ENCODE peak calls at places on chromosomes 2 and 18, in nine cellular contexts. One of them, this sample, is unnamed.

GRCh38 chr2:240507060-240507777 is 50.6 kb downstream of the ANKMY1 start:
- DNase-seq in ELR: no peak
- DNase-seq in transverse colon: no peak
- DNase-seq in GM04504: no peak
- DNase-seq in T-helper 2 cell: no peak
- DNase-seq in A549: no peak
- DNase-seq in anterior cingulate cortex: no peak
- DNase-seq in erythroblast: no peak
- DNase-seq in germinal center: no peak
- DNase-seq in this sample: no peak

GRCh38 chr18:67794512-67794911 is 278.0 kb upstream of the DSEL start:
- DNase-seq in germinal center: no peak
- DNase-seq in transverse colon: no peak
- DNase-seq in T-helper 2 cell: no peak
- DNase-seq in A549: no peak
- DNase-seq in anterior cingulate cortex: no peak
- DNase-seq in GM04504: peak
- DNase-seq in ELR: no peak
- DNase-seq in erythroblast: no peak
- DNase-seq in this sample: no peak

GRCh38 chr2:144583741-144584453 is 64.0 kb upstream of the ZEB2 start:
- DNase-seq in GM04504: peak
- DNase-seq in germinal center: no peak
- DNase-seq in ELR: peak
- DNase-seq in T-helper 2 cell: no peak
- DNase-seq in anterior cingulate cortex: no peak
- DNase-seq in A549: peak
- DNase-seq in erythroblast: peak
- DNase-seq in transverse colon: no peak
- DNase-seq in this sample: no peak

GRCh38 chr2:175414872-175415487 is 233.5 kb upstream of the ATP5MC3 start:
- DNase-seq in T-helper 2 cell: no peak
- DNase-seq in GM04504: peak
- DNase-seq in ELR: peak
- DNase-seq in germinal center: peak
- DNase-seq in anterior cingulate cortex: no peak
- DNase-seq in A549: peak
- DNase-seq in transverse colon: peak
- DNase-seq in erythroblast: peak
- DNase-seq in this sample: peak

GRCh38 chr2:10721344-10722251 is at the start of gene ATP6V1C2:
- DNase-seq in germinal center: peak
- DNase-seq in anterior cingulate cortex: no peak
- DNase-seq in ELR: no peak
- DNase-seq in A549: no peak
- DNase-seq in transverse colon: peak
- DNase-seq in GM04504: no peak
- DNase-seq in erythroblast: no peak
- DNase-seq in T-helper 2 cell: no peak
- DNase-seq in this sample: peak

GRCh38 chr2:113283704-113284284 is 5.1 kb upstream of the PAX8 start:
- DNase-seq in A549: peak
- DNase-seq in transverse colon: peak
- DNase-seq in germinal center: no peak
- DNase-seq in anterior cingulate cortex: no peak
- DNase-seq in ELR: peak
- DNase-seq in GM04504: peak
- DNase-seq in erythroblast: no peak
- DNase-seq in T-helper 2 cell: no peak
- DNase-seq in this sample: no peak

GRCh38 chr18:37364237-37364636 is 201.4 kb downstream of the CELF4 start:
- DNase-seq in erythroblast: no peak
- DNase-seq in A549: no peak
- DNase-seq in anterior cingulate cortex: no peak
- DNase-seq in GM04504: no peak
- DNase-seq in germinal center: no peak
- DNase-seq in transverse colon: no peak
- DNase-seq in T-helper 2 cell: no peak
- DNase-seq in ELR: no peak
- DNase-seq in this sample: no peak

GRCh38 chr18:57547260-57547659 is 39.2 kb downstream of the FECH start:
- DNase-seq in A549: no peak
- DNase-seq in germinal center: no peak
- DNase-seq in ELR: no peak
- DNase-seq in erythroblast: peak
- DNase-seq in anterior cingulate cortex: no peak
- DNase-seq in GM04504: no peak
- DNase-seq in transverse colon: no peak
- DNase-seq in T-helper 2 cell: no peak
- DNase-seq in this sample: no peak

GRCh38 chr2:191206613-191207471 is 38.4 kb upstream of the MYO1B start:
- DNase-seq in germinal center: no peak
- DNase-seq in A549: no peak
- DNase-seq in anterior cingulate cortex: no peak
- DNase-seq in GM04504: no peak
- DNase-seq in erythroblast: no peak
- DNase-seq in transverse colon: peak
- DNase-seq in T-helper 2 cell: peak
- DNase-seq in ELR: no peak
- DNase-seq in this sample: no peak

GRCh38 chr2:212843409-212844199 is 305.0 kb upstream of the ERBB4 start:
- DNase-seq in A549: no peak
- DNase-seq in GM04504: peak
- DNase-seq in transverse colon: no peak
- DNase-seq in T-helper 2 cell: no peak
- DNase-seq in erythroblast: no peak
- DNase-seq in anterior cingulate cortex: no peak
- DNase-seq in ELR: peak
- DNase-seq in germinal center: no peak
- DNase-seq in this sample: no peak

GRCh38 chr2:161239416-161240109 is 68.7 kb upstream of the PSMD14 start:
- DNase-seq in germinal center: no peak
- DNase-seq in A549: no peak
- DNase-seq in T-helper 2 cell: no peak
- DNase-seq in ELR: no peak
- DNase-seq in transverse colon: no peak
- DNase-seq in erythroblast: peak
- DNase-seq in anterior cingulate cortex: no peak
- DNase-seq in GM04504: no peak
- DNase-seq in this sample: no peak

GRCh38 chr2:223522796-223523195 is 79.4 kb downstream of the SCG2 start:
- DNase-seq in GM04504: no peak
- DNase-seq in ELR: no peak
- DNase-seq in anterior cingulate cortex: no peak
- DNase-seq in germinal center: no peak
- DNase-seq in transverse colon: no peak
- DNase-seq in erythroblast: no peak
- DNase-seq in T-helper 2 cell: no peak
- DNase-seq in A549: no peak
- DNase-seq in this sample: no peak

GRCh38 chr18:79519751-79520472 is 124.2 kb downstream of the NFATC1 start:
- DNase-seq in A549: no peak
- DNase-seq in anterior cingulate cortex: no peak
- DNase-seq in T-helper 2 cell: no peak
- DNase-seq in ELR: no peak
- DNase-seq in germinal center: peak
- DNase-seq in GM04504: no peak
- DNase-seq in erythroblast: peak
- DNase-seq in transverse colon: no peak
- DNase-seq in this sample: no peak

GRCh38 chr2:240109386-240109785 is 26.7 kb downstream of the COPS9 start:
- DNase-seq in T-helper 2 cell: no peak
- DNase-seq in ELR: no peak
- DNase-seq in anterior cingulate cortex: no peak
- DNase-seq in germinal center: no peak
- DNase-seq in GM04504: no peak
- DNase-seq in transverse colon: no peak
- DNase-seq in A549: no peak
- DNase-seq in erythroblast: no peak
- DNase-seq in this sample: no peak

GRCh38 chr2:113117594-113118262 is 9.7 kb upstream of the IL1RN start:
- DNase-seq in anterior cingulate cortex: no peak
- DNase-seq in GM04504: peak
- DNase-seq in germinal center: no peak
- DNase-seq in transverse colon: peak
- DNase-seq in A549: no peak
- DNase-seq in T-helper 2 cell: no peak
- DNase-seq in ELR: peak
- DNase-seq in erythroblast: peak
- DNase-seq in this sample: no peak

GRCh38 chr2:43100883-43101662 is 125.3 kb downstream of the ZFP36L2 start:
- DNase-seq in GM04504: no peak
- DNase-seq in erythroblast: no peak
- DNase-seq in A549: no peak
- DNase-seq in ELR: no peak
- DNase-seq in T-helper 2 cell: no peak
- DNase-seq in germinal center: no peak
- DNase-seq in transverse colon: no peak
- DNase-seq in anterior cingulate cortex: peak
- DNase-seq in this sample: no peak

GRCh38 chr18:3596324-3597158 is 146.6 kb downstream of the TGIF1 start:
- DNase-seq in A549: peak
- DNase-seq in erythroblast: peak
- DNase-seq in transverse colon: peak
- DNase-seq in anterior cingulate cortex: peak
- DNase-seq in germinal center: peak
- DNase-seq in ELR: peak
- DNase-seq in T-helper 2 cell: peak
- DNase-seq in GM04504: no peak
- DNase-seq in this sample: no peak

GRCh38 chr2:30655211-30655610 is 152.0 kb downstream of the CAPN13 start:
- DNase-seq in A549: no peak
- DNase-seq in anterior cingulate cortex: no peak
- DNase-seq in erythroblast: peak
- DNase-seq in transverse colon: no peak
- DNase-seq in GM04504: no peak
- DNase-seq in germinal center: no peak
- DNase-seq in T-helper 2 cell: no peak
- DNase-seq in ELR: no peak
- DNase-seq in this sample: no peak

GRCh38 chr18:23926590-23926989 is 88.0 kb upstream of the TTC39C start:
- DNase-seq in anterior cingulate cortex: no peak
- DNase-seq in GM04504: no peak
- DNase-seq in A549: no peak
- DNase-seq in T-helper 2 cell: no peak
- DNase-seq in germinal center: no peak
- DNase-seq in transverse colon: no peak
- DNase-seq in erythroblast: no peak
- DNase-seq in ELR: no peak
- DNase-seq in this sample: peak

GRCh38 chr18:37393945-37394609 is 171.5 kb downstream of the CELF4 start:
- DNase-seq in erythroblast: no peak
- DNase-seq in ELR: peak
- DNase-seq in A549: peak
- DNase-seq in anterior cingulate cortex: peak
- DNase-seq in GM04504: peak
- DNase-seq in T-helper 2 cell: peak
- DNase-seq in germinal center: peak
- DNase-seq in transverse colon: peak
- DNase-seq in this sample: peak

GRCh38 chr18:40197711-40198110 is 1757.3 kb upstream of the PIK3C3 start:
- DNase-seq in GM04504: no peak
- DNase-seq in erythroblast: no peak
- DNase-seq in transverse colon: no peak
- DNase-seq in anterior cingulate cortex: no peak
- DNase-seq in ELR: no peak
- DNase-seq in germinal center: no peak
- DNase-seq in T-helper 2 cell: no peak
- DNase-seq in A549: no peak
- DNase-seq in this sample: no peak

GRCh38 chr18:45997689-45998088 is 30.6 kb upstream of the EPG5 start:
- DNase-seq in transverse colon: no peak
- DNase-seq in ELR: no peak
- DNase-seq in germinal center: no peak
- DNase-seq in anterior cingulate cortex: no peak
- DNase-seq in erythroblast: no peak
- DNase-seq in A549: no peak
- DNase-seq in GM04504: no peak
- DNase-seq in T-helper 2 cell: no peak
- DNase-seq in this sample: no peak